ENCODE peak calls at places on chromosomes 6 and 20, in eight cellular contexts. U is fibroblast of pulmonary artery; E is hepatic stellate cell; M is left lung; D is NCI-H2081; H is EH; F is stimulated activated naive CD4-positive, alpha-beta T cell; X is NT2/D1. Y is an unnamed sample.
A peak's percentile ranks its signal among the peaks of the same experiment; 100 is the strongest.

GRCh38 chr6:129753422-129753821 is 43.4 kb upstream of the ARHGAP18 start:
- DNase-seq in U (peak; percentile 44), E (no peak), M (no peak), D (no peak), H (peak; percentile 81), F (no peak), X (no peak), Y (no peak)

GRCh38 chr6:14795451-14795850 is 450.4 kb upstream of the JARID2 start:
- DNase-seq in U (no peak), E (no peak), M (no peak), D (no peak), H (no peak), F (no peak), X (no peak), Y (no peak)

GRCh38 chr6:149859368-149859767 is 4.8 kb downstream of the LRP11 start:
- DNase-seq in U (peak; percentile 84), E (no peak), M (no peak), D (peak; percentile 31), H (peak; percentile 92), F (no peak), X (no peak), Y (peak; percentile 72)

GRCh38 chr20:59566631-59567524 is 37.5 kb upstream of the PHACTR3 start:
- DNase-seq in U (no peak), E (no peak), M (no peak), D (no peak), H (no peak), F (no peak), X (no peak), Y (no peak)

GRCh38 chr20:55977723-55978481 is 27.4 kb downstream of the CBLN4 start:
- DNase-seq in U (no peak), E (no peak), M (no peak), D (no peak), H (no peak), F (no peak), X (no peak), Y (peak; percentile 0)

GRCh38 chr20:25525857-25526256 is 59.5 kb downstream of the NINL start:
- DNase-seq in U (peak; percentile 95), E (peak; percentile 97), M (no peak), D (no peak), H (peak; percentile 98), F (no peak), X (no peak), Y (peak; percentile 99)

GRCh38 chr6:3526962-3527796 is 70.3 kb upstream of the SLC22A23 start:
- DNase-seq in U (peak; percentile 72), E (no peak), M (no peak), D (no peak), H (peak; percentile 26), F (no peak), X (no peak), Y (peak; percentile 12)

GRCh38 chr6:14965340-14966102 is 280.3 kb upstream of the JARID2 start:
- DNase-seq in U (no peak), E (no peak), M (no peak), D (no peak), H (peak; percentile 41), F (no peak), X (no peak), Y (no peak)

GRCh38 chr6:14354919-14355572 is 237.5 kb downstream of the CD83 start:
- DNase-seq in U (peak; percentile 84), E (peak; percentile 9), M (no peak), D (no peak), H (peak; percentile 92), F (no peak), X (no peak), Y (peak; percentile 94)

GRCh38 chr6:48212501-48212900 is 101.5 kb upstream of the PTCHD4 start:
- DNase-seq in U (no peak), E (no peak), M (no peak), D (no peak), H (no peak), F (no peak), X (no peak), Y (no peak)

GRCh38 chr6:32973144-32973854 is 4.9 kb downstream of the BRD2 start:
- DNase-seq in U (peak; percentile 42), E (no peak), M (no peak), D (peak; percentile 56), H (peak; percentile 58), F (peak; percentile 44), X (no peak), Y (peak; percentile 40)

GRCh38 chr6:162119349-162119748 is 608.2 kb downstream of the PRKN start:
- DNase-seq in U (peak; percentile 33), E (no peak), M (no peak), D (no peak), H (no peak), F (no peak), X (no peak), Y (peak; percentile 51)

GRCh38 chr6:139029470-139030210 is 1.1 kb downstream of the ABRACL start:
- DNase-seq in U (peak; percentile 82), E (peak; percentile 62), M (peak; percentile 93), D (peak; percentile 30), H (peak; percentile 62), F (no peak), X (no peak), Y (peak; percentile 43)

GRCh38 chr6:56096454-56096853 is 150.9 kb downstream of the COL21A1 start:
- DNase-seq in U (no peak), E (no peak), M (no peak), D (peak; percentile 5), H (no peak), F (no peak), X (no peak), Y (no peak)

GRCh38 chr20:58374906-58375760 is 13.9 kb upstream of the VAPB start:
- DNase-seq in U (peak; percentile 67), E (peak; percentile 39), M (no peak), D (no peak), H (peak; percentile 71), F (no peak), X (peak; percentile 48), Y (peak; percentile 69)

GRCh38 chr20:63401384-63402110 is 40.4 kb upstream of the CHRNA4 start:
- DNase-seq in U (no peak), E (no peak), M (no peak), D (no peak), H (no peak), F (no peak), X (no peak), Y (no peak)

GRCh38 chr6:43911354-43911624 is 141.3 kb downstream of the VEGFA start:
- DNase-seq in U (no peak), E (no peak), M (no peak), D (no peak), H (peak; percentile 41), F (no peak), X (no peak), Y (no peak)

GRCh38 chr20:58127731-58128130 is 100.7 kb downstream of the ANKRD60 start:
- DNase-seq in U (peak; percentile 79), E (no peak), M (no peak), D (peak; percentile 80), H (peak; percentile 46), F (no peak), X (no peak), Y (peak; percentile 43)

GRCh38 chr20:11044561-11044960 is 370.8 kb upstream of the JAG1 start:
- DNase-seq in U (no peak), E (no peak), M (no peak), D (no peak), H (no peak), F (no peak), X (no peak), Y (no peak)

GRCh38 chr20:15310361-15310760 is 972.9 kb upstream of the FLRT3 start:
- DNase-seq in U (peak; percentile 66), E (no peak), M (no peak), D (no peak), H (peak; percentile 3), F (no peak), X (no peak), Y (no peak)

GRCh38 chr6:108523697-108524096 is 37.0 kb upstream of the FOXO3 start:
- DNase-seq in U (no peak), E (no peak), M (no peak), D (no peak), H (no peak), F (no peak), X (no peak), Y (no peak)

GRCh38 chr6:84007871-84008270 is 25.7 kb upstream of the MRAP2 start:
- DNase-seq in U (no peak), E (no peak), M (no peak), D (no peak), H (no peak), F (no peak), X (no peak), Y (no peak)

GRCh38 chr6:20464847-20465246 is 63.2 kb downstream of the E2F3 start:
- DNase-seq in U (no peak), E (no peak), M (no peak), D (no peak), H (no peak), F (no peak), X (no peak), Y (no peak)

GRCh38 chr6:4607026-4607704 is 169.0 kb upstream of the CDYL start:
- DNase-seq in U (peak; percentile 69), E (no peak), M (no peak), D (peak; percentile 15), H (peak; percentile 88), F (no peak), X (no peak), Y (peak; percentile 94)

GRCh38 chr6:118548136-118548535 is at the start of gene PLN:
- DNase-seq in U (no peak), E (no peak), M (no peak), D (no peak), H (peak; percentile 17), F (no peak), X (no peak), Y (peak; percentile 83)

GRCh38 chr20:44247676-44248419 is 740 bp downstream of the GDAP1L1 start:
- DNase-seq in U (peak; percentile 32), E (no peak), M (no peak), D (no peak), H (peak; percentile 44), F (no peak), X (peak; percentile 84), Y (peak; percentile 32)

GRCh38 chr20:13396036-13396435 is 175.0 kb downstream of the ISM1 start:
- DNase-seq in U (peak; percentile 10), E (no peak), M (no peak), D (no peak), H (peak; percentile 97), F (no peak), X (no peak), Y (peak; percentile 62)

GRCh38 chr6:40485300-40485699 is 101.9 kb downstream of the LRFN2 start:
- DNase-seq in U (no peak), E (no peak), M (no peak), D (peak; percentile 9), H (no peak), F (no peak), X (no peak), Y (no peak)

GRCh38 chr6:45855642-45856408 is 159.8 kb downstream of the CLIC5 start:
- DNase-seq in U (no peak), E (no peak), M (no peak), D (no peak), H (no peak), F (no peak), X (no peak), Y (no peak)

GRCh38 chr6:115310156-115310555 is 750.5 kb downstream of the FRK start:
- DNase-seq in U (no peak), E (no peak), M (no peak), D (no peak), H (no peak), F (no peak), X (peak; percentile 2), Y (no peak)

GRCh38 chr20:33838035-33838864 is 27.1 kb downstream of the CHMP4B start:
- DNase-seq in U (no peak), E (no peak), M (no peak), D (no peak), H (no peak), F (no peak), X (no peak), Y (no peak)

GRCh38 chr20:25281541-25281991 is 33.7 kb downstream of the PYGB start:
- DNase-seq in U (no peak), E (no peak), M (peak; percentile 74), D (peak; percentile 66), H (no peak), F (no peak), X (no peak), Y (no peak)

GRCh38 chr6:47483516-47483852 is 5.9 kb downstream of the CD2AP start:
- DNase-seq in U (no peak), E (no peak), M (no peak), D (no peak), H (no peak), F (no peak), X (no peak), Y (no peak)

GRCh38 chr6:33744895-33745546 is 1.7 kb downstream of the IP6K3 start:
- DNase-seq in U (no peak), E (no peak), M (no peak), D (peak; percentile 10), H (peak; percentile 50), F (no peak), X (no peak), Y (no peak)